ENCODE peak calls at places on chromosomes 6 and 20, in eight cellular contexts. P, C, T, O, F, M, V and B are unnamed samples.

GRCh38 chr20:52313335-52313963 is 121.9 kb upstream of the ZFP64 start:
- DNase-seq in C (peak; percentile 53), V (no peak), M (no peak), O (no peak), F (peak; percentile 74), P (no peak), T (no peak), B (peak; percentile 59)

GRCh38 chr6:168161371-168161750 is 82.3 kb upstream of the FRMD1 start:
- DNase-seq in O (no peak), P (no peak), V (no peak), F (no peak), C (no peak), T (no peak), M (no peak), B (no peak)

GRCh38 chr6:35485402-35485877 is 11.4 kb downstream of the TEAD3 start:
- DNase-seq in P (no peak), C (peak; percentile 55), V (no peak), F (peak; percentile 30), M (no peak), T (no peak), O (no peak), B (peak; percentile 78)

GRCh38 chr20:59185809-59186208 is 22.2 kb downstream of the ZNF831 start:
- DNase-seq in T (no peak), C (peak; percentile 22), M (no peak), P (no peak), V (no peak), F (no peak), O (no peak), B (no peak)

GRCh38 chr6:151749341-151749740 is 58.1 kb upstream of the ESR1 start:
- DNase-seq in F (no peak), C (no peak), O (no peak), P (no peak), M (no peak), T (no peak), V (no peak), B (no peak)

GRCh38 chr6:81401970-81402690 is 350.4 kb downstream of the TENT5A start:
- DNase-seq in T (no peak), O (no peak), F (no peak), P (no peak), C (no peak), M (no peak), V (no peak), B (peak; percentile 59)

GRCh38 chr20:17518339-17519052 is 12.7 kb downstream of the BFSP1 start:
- DNase-seq in F (no peak), P (no peak), C (no peak), T (no peak), M (no peak), V (no peak), O (no peak), B (no peak)

GRCh38 chr6:136790411-136791295 is 1.6 kb downstream of the MAP3K5 start:
- DNase-seq in P (no peak), T (no peak), C (no peak), V (no peak), F (no peak), O (no peak), M (no peak), B (no peak)

GRCh38 chr6:149840345-149841075 is 23.6 kb downstream of the LRP11 start:
- DNase-seq in F (peak; percentile 90), P (peak; percentile 43), O (no peak), V (peak; percentile 85), T (peak; percentile 64), M (peak; percentile 67), C (peak; percentile 77), B (peak; percentile 67)

GRCh38 chr6:13307508-13307995 is 20.8 kb downstream of the TBC1D7 start:
- DNase-seq in T (no peak), V (no peak), P (no peak), O (no peak), M (no peak), C (peak; percentile 87), F (no peak), B (no peak)

GRCh38 chr20:47143658-47144057 is 212.8 kb downstream of the ZMYND8 start:
- DNase-seq in C (no peak), F (no peak), V (no peak), M (no peak), O (no peak), T (no peak), P (no peak), B (no peak)

GRCh38 chr20:14925286-14925685 is 587.9 kb upstream of the FLRT3 start:
- DNase-seq in P (no peak), T (no peak), V (no peak), F (no peak), M (no peak), O (no peak), C (peak; percentile 40), B (peak; percentile 36)

GRCh38 chr6:130655586-130655985 is 171.6 kb upstream of the SMLR1 start:
- DNase-seq in T (no peak), V (no peak), F (no peak), C (no peak), O (no peak), P (no peak), M (no peak), B (no peak)

GRCh38 chr6:219019-219570 is 73.2 kb upstream of the DUSP22 start:
- DNase-seq in P (peak; percentile 33), V (no peak), M (no peak), T (no peak), C (no peak), F (no peak), O (no peak), B (no peak)

GRCh38 chr6:148869589-148869988 is 122.8 kb downstream of the UST start:
- DNase-seq in O (no peak), V (no peak), C (peak; percentile 67), P (no peak), M (no peak), T (no peak), F (no peak), B (peak; percentile 74)

GRCh38 chr6:35719830-35720733 is 16.8 kb upstream of the ARMC12 start:
- DNase-seq in T (peak; percentile 66), V (peak; percentile 52), P (peak; percentile 87), M (no peak), F (no peak), C (peak; percentile 29), O (no peak), B (peak; percentile 29)

GRCh38 chr6:133309579-133309978 is 68.4 kb downstream of the EYA4 start:
- DNase-seq in O (no peak), C (no peak), T (no peak), M (no peak), P (no peak), F (no peak), V (no peak), B (no peak)

GRCh38 chr20:1324598-1325172 is 4.3 kb downstream of the SDCBP2 start:
- DNase-seq in O (no peak), F (no peak), T (peak; percentile 35), V (no peak), C (no peak), P (no peak), M (no peak), B (peak; percentile 63)

GRCh38 chr20:4195499-4195898 is 180.1 kb upstream of the RNF24 start:
- DNase-seq in O (no peak), F (peak; percentile 51), M (no peak), C (peak; percentile 28), P (peak; percentile 35), V (no peak), T (no peak), B (peak; percentile 39)

GRCh38 chr20:8633366-8633765 is 435.5 kb upstream of the PLCB4 start:
- DNase-seq in T (no peak), C (peak; percentile 75), F (no peak), M (no peak), P (no peak), V (no peak), O (no peak), B (peak; percentile 5)

GRCh38 chr6:30646450-30647038 is 389 bp upstream of the C6orf136 start:
- DNase-seq in C (no peak), T (peak; percentile 96), V (peak; percentile 92), P (no peak), O (peak; percentile 92), M (no peak), F (peak; percentile 94), B (peak; percentile 9)

GRCh38 chr6:36793913-36794703 is 45.1 kb downstream of the CPNE5 start:
- DNase-seq in M (no peak), C (no peak), P (no peak), T (no peak), F (no peak), O (peak; percentile 45), V (no peak), B (no peak)